ENCODE peak calls at places on chromosome 18, in nine cellular contexts. S, R, D, A, C, W, I, J and X are unnamed samples.

GRCh38 chr18:58069721-58070292 is 25.8 kb downstream of the NEDD4L start:
- DNase-seq in S (no peak), R (no peak), D (no peak), A (no peak), C (no peak), W (no peak), I (no peak), J (no peak), X (no peak)

GRCh38 chr18:28062446-28062845 is 114.5 kb downstream of the CDH2 start:
- DNase-seq in S (no peak), R (no peak), D (no peak), A (no peak), C (no peak), W (no peak), I (no peak), J (no peak), X (no peak)

GRCh38 chr18:7394041-7394440 is 163.2 kb downstream of the LRRC30 start:
- DNase-seq in S (no peak), R (no peak), D (no peak), A (no peak), C (no peak), W (no peak), I (no peak), J (no peak), X (no peak)

GRCh38 chr18:10926565-10927194 is 222.7 kb downstream of the PIEZO2 start:
- DNase-seq in S (peak), R (no peak), D (no peak), A (no peak), C (peak), W (peak), I (peak), J (peak), X (peak)

GRCh38 chr18:75341267-75341666 is 86.2 kb downstream of the SMIM21 start:
- DNase-seq in S (no peak), R (no peak), D (no peak), A (no peak), C (no peak), W (no peak), I (no peak), J (no peak), X (no peak)

GRCh38 chr18:63895190-63895589 is 7.7 kb downstream of the SERPINB2 start:
- DNase-seq in S (no peak), R (no peak), D (no peak), A (no peak), C (no peak), W (no peak), I (no peak), J (no peak), X (no peak)

GRCh38 chr18:62963522-62963921 is 248.2 kb downstream of the PHLPP1 start:
- DNase-seq in S (no peak), R (peak), D (no peak), A (no peak), C (no peak), W (no peak), I (no peak), J (no peak), X (no peak)

GRCh38 chr18:669077-669476 is 11.6 kb downstream of the TYMS start:
- DNase-seq in S (no peak), R (no peak), D (no peak), A (no peak), C (no peak), W (no peak), I (no peak), J (no peak), X (no peak)

GRCh38 chr18:59308201-59309014 is 10.0 kb downstream of the CPLX4 start:
- DNase-seq in S (peak), R (peak), D (peak), A (peak), C (peak), W (peak), I (peak), J (peak), X (peak)

GRCh38 chr18:42860011-42860410 is 255.5 kb downstream of the RIT2 start:
- DNase-seq in S (no peak), R (no peak), D (no peak), A (no peak), C (no peak), W (no peak), I (no peak), J (peak), X (peak)

GRCh38 chr18:22063077-22063476 is 106.3 kb upstream of the GATA6 start:
- DNase-seq in S (no peak), R (no peak), D (no peak), A (no peak), C (no peak), W (no peak), I (no peak), J (no peak), X (no peak)

GRCh38 chr18:25289040-25289631 is 62.8 kb downstream of the ZNF521 start:
- DNase-seq in S (peak), R (no peak), D (no peak), A (no peak), C (peak), W (no peak), I (peak), J (peak), X (no peak)